ENCODE peak calls at places on chromosome 15, in four cellular contexts. Y is GM12865, K is IMR-90, H is AG09309. E is an unnamed sample.

GRCh38 chr15:40108061-40108854 is 421 bp downstream of the BMF start:
- DNase-seq in Y (peak; percentile 25), K (peak; percentile 55), H (no peak), E (peak; percentile 44)

GRCh38 chr15:66080791-66081475 is 172.6 kb downstream of the MEGF11 start:
- DNase-seq in Y (no peak), K (peak; percentile 58), H (no peak), E (peak; percentile 69)

GRCh38 chr15:58038426-58039106 is 26.9 kb downstream of the ALDH1A2 start:
- DNase-seq in Y (no peak), K (no peak), H (no peak), E (peak; percentile 85)

GRCh38 chr15:65032823-65033537 is 3.5 kb upstream of the MTFMT start:
- DNase-seq in Y (peak; percentile 76), K (peak; percentile 61), H (peak; percentile 16), E (peak; percentile 69)

GRCh38 chr15:51558421-51558820 is 64.2 kb downstream of the DMXL2 start:
- DNase-seq in Y (no peak), K (no peak), H (no peak), E (no peak)

GRCh38 chr15:37550360-37551024 is 383.9 kb upstream of the TMCO5A start:
- DNase-seq in Y (no peak), K (no peak), H (no peak), E (no peak)

GRCh38 chr15:82197734-82198594 is 64.6 kb downstream of the EFL1 start:
- DNase-seq in Y (peak; percentile 75), K (peak; percentile 79), H (no peak), E (peak; percentile 86)

GRCh38 chr15:41967506-41968206 is 4.7 kb downstream of the EHD4 start:
- DNase-seq in Y (peak; percentile 70), K (peak; percentile 36), H (no peak), E (peak; percentile 48)

GRCh38 chr15:77282333-77282732 is 137.6 kb downstream of the PEAK1 start:
- DNase-seq in Y (no peak), K (peak; percentile 86), H (peak; percentile 91), E (peak; percentile 26)

GRCh38 chr15:99167201-99167600 is 62.3 kb downstream of the SYNM start:
- DNase-seq in Y (no peak), K (no peak), H (no peak), E (no peak)

GRCh38 chr15:68258684-68259083 is 18.9 kb upstream of the FEM1B start:
- DNase-seq in Y (no peak), K (no peak), H (no peak), E (peak; percentile 66)

GRCh38 chr15:65246026-65246714 is 34.9 kb upstream of the CILP start:
- DNase-seq in Y (no peak), K (no peak), H (no peak), E (no peak)

GRCh38 chr15:28017423-28017924 is 81.6 kb downstream of the OCA2 start:
- DNase-seq in Y (peak; percentile 9), K (no peak), H (no peak), E (no peak)

GRCh38 chr15:87949934-87950298 is 306.6 kb downstream of the NTRK3 start:
- DNase-seq in Y (no peak), K (no peak), H (no peak), E (no peak)

GRCh38 chr15:89874926-89875564 is 18.7 kb downstream of the AP3S2 start:
- DNase-seq in Y (peak; percentile 85), K (peak; percentile 66), H (peak; percentile 23), E (peak; percentile 83)

GRCh38 chr15:39586387-39587171 is 5.7 kb downstream of the THBS1 start:
- DNase-seq in Y (no peak), K (peak; percentile 83), H (peak; percentile 85), E (peak; percentile 85)

GRCh38 chr15:74657846-74658245 is 38.0 kb downstream of the EDC3 start:
- DNase-seq in Y (no peak), K (peak; percentile 52), H (no peak), E (peak; percentile 33)

GRCh38 chr15:60526127-60526616 is 47.2 kb upstream of the ICE2 start:
- DNase-seq in Y (no peak), K (no peak), H (no peak), E (no peak)

GRCh38 chr15:32649336-32649735 is 7.8 kb downstream of the SCG5 start:
- DNase-seq in Y (no peak), K (peak; percentile 39), H (no peak), E (peak; percentile 62)

GRCh38 chr15:65336767-65337435 is 32.4 kb downstream of the RNU5B-1 start:
- DNase-seq in Y (no peak), K (no peak), H (no peak), E (no peak)

GRCh38 chr15:83449250-83449671 is 2.1 kb downstream of the SH3GL3 start:
- DNase-seq in Y (no peak), K (no peak), H (no peak), E (no peak)

GRCh38 chr15:66833372-66833771 is 131.3 kb downstream of the SMAD6 start:
- DNase-seq in Y (peak; percentile 43), K (no peak), H (no peak), E (no peak)

GRCh38 chr15:81288040-81288439 is 35.9 kb downstream of the STARD5 start:
- DNase-seq in Y (no peak), K (no peak), H (no peak), E (no peak)

GRCh38 chr15:84783493-84784251 is 33.5 kb upstream of the ALPK3 start:
- DNase-seq in Y (no peak), K (no peak), H (no peak), E (no peak)

GRCh38 chr15:25060996-25061620 is 106.3 kb downstream of the SNRPN start:
- DNase-seq in Y (no peak), K (no peak), H (no peak), E (no peak)

GRCh38 chr15:67781907-67782559 is 43.3 kb upstream of the SKOR1 start:
- DNase-seq in Y (no peak), K (no peak), H (no peak), E (no peak)

GRCh38 chr15:51307811-51308210 is 30.6 kb downstream of the CYP19A1 start:
- DNase-seq in Y (no peak), K (no peak), H (no peak), E (no peak)

GRCh38 chr15:67821784-67822451 is 3.4 kb upstream of the SKOR1 start:
- DNase-seq in Y (no peak), K (no peak), H (no peak), E (no peak)

GRCh38 chr15:49492151-49492550 is 69.1 kb downstream of the FGF7 start:
- DNase-seq in Y (no peak), K (no peak), H (no peak), E (no peak)

GRCh38 chr15:38054488-38054887 is 120.0 kb downstream of the TMCO5A start:
- DNase-seq in Y (no peak), K (peak; percentile 81), H (peak; percentile 66), E (no peak)

GRCh38 chr15:63476229-63476632 is 28.2 kb upstream of the USP3 start:
- DNase-seq in Y (no peak), K (peak; percentile 100), H (peak; percentile 77), E (peak; percentile 97)

GRCh38 chr15:34161329-34161953 is 48.5 kb downstream of the KATNBL1 start:
- DNase-seq in Y (no peak), K (peak; percentile 11), H (no peak), E (peak; percentile 6)

GRCh38 chr15:90680371-90680935 is 36.7 kb upstream of the BLM start:
- DNase-seq in Y (no peak), K (peak; percentile 98), H (peak; percentile 92), E (peak; percentile 85)

GRCh38 chr15:60004019-60004845 is at the start of gene FOXB1:
- DNase-seq in Y (no peak), K (no peak), H (no peak), E (no peak)

DNA sequence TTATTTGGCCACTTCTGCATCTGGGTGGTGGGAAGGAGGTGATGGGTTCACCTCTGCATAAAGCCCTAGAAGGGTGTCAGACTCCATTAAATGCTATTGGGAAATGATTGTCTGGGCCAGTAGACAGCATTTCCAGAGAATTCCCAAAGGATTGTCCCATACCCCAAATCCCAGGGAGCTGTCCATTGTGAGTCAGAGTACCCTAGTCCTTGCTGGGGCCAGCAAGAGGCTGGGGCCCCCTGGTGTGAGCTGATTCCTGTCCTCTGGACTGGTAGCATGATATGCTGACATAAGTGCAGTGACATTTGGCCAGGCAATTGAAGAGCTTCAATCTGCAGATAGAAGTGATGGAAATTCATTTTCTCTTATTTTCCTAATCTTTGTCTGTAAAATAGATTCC is 91.1 kb downstream of the RPLP1 start:
- DNase-seq in Y (no peak), K (no peak), H (no peak), E (no peak)
- H3K4me3 ChIP-seq in Y (no peak overlapping the region), K (no peak overlapping the region), H (no peak overlapping the region), E (no peak overlapping the region)

GRCh38 chr15:36284911-36285310 is 294.5 kb upstream of the CDIN1 start:
- DNase-seq in Y (no peak), K (no peak), H (no peak), E (no peak)
- TF ChIP-seq CTCF in Y (no peak), K (no peak), H (no peak), E (no peak)

DNA sequence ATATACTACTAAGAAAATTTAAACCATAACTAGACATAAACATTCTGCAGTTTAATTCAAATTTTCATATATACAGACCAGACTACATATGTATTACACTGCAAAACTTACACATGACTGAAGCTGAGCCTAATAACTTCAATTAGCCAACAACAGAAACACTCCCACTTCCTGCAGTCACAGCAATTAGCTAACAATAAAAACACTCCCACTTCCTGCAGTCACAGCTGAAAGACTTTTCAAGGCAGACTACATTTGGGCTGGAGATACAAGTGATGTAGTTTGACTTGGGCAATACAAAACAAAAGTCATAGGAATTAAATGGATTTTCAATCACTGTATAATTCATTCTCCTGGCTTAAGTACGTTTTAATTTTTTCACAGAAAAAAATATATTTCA is 10.3 kb downstream of the TM2D3 start:
- DNase-seq in Y (peak; percentile 41), K (no peak), H (no peak), E (peak; percentile 53)
- H3K4me3 ChIP-seq in Y (no peak overlapping the region), K (no peak overlapping the region), H (no peak overlapping the region), E (no peak overlapping the region)

DNA sequence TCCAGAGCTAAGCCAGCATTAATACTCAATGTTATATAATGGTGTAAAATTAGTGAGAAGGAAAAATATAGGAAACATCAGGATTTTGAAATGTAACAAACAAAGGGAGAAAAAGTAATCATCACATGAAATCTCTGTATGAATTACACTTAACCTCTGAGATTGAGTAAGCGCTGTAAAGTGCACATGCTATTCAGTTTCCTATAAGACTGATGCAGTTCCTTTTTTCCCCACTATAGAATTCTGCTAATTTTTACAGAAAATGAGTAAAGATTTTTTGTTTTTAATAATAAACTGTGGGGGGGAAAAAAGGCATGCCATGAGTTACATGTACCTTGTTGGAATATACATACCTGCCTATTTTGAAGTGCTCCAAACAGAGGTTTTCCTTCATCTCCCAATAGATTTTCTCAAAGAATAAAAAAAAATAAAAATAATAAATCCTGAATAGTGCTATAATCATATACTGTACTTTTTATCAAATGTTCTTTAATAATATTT is 64.0 kb upstream of the TTBK2 start:
- DNase-seq in Y (no peak), K (no peak), H (no peak), E (peak; percentile 20)
- TF ChIP-seq CTCF in Y (no peak), K (no peak), H (no peak), E (no peak)

GRCh38 chr15:92910451-92910850 is 10.3 kb downstream of the CHD2 start:
- DNase-seq in Y (no peak), K (no peak), H (no peak), E (no peak)
- H3K4me3 ChIP-seq in Y (no peak overlapping the region), K (no peak overlapping the region), H (no peak overlapping the region), E (no peak overlapping the region)

GRCh38 chr15:55279746-55280351 is 9.8 kb downstream of the RAB27A start:
- DNase-seq in Y (peak; percentile 97), K (peak; percentile 95), H (peak; percentile 80), E (peak; percentile 94)

GRCh38 chr15:55279100-55279745 is 10.4 kb downstream of the RAB27A start:
- DNase-seq in Y (no peak), K (no peak), H (no peak), E (no peak)

GRCh38 chr15:55283295-55284147 is 6.1 kb downstream of the RAB27A start:
- DNase-seq in Y (no peak), K (no peak), H (no peak), E (no peak)

GRCh38 chr15:55282284-55282833 is 7.3 kb downstream of the RAB27A start:
- DNase-seq in Y (no peak), K (peak; percentile 84), H (peak; percentile 74), E (peak; percentile 82)

GRCh38 chr15:55281517-55282227 is 7.9 kb downstream of the RAB27A start:
- DNase-seq in Y (no peak), K (no peak), H (no peak), E (peak; percentile 15)
- TF ChIP-seq CTCF in Y (no peak), K (no peak), H (no peak), E (peak; percentile 16)

E was measured in choroid plexus epithelial cell.